ENCODE peak calls at places on chromosome 2, in nine cellular contexts. V is cardiac fibroblast, F is foreskin fibroblast, S is GM12865, Y is GM06990, O is mucosa of descending colon, M is brain microvascular endothelial cell, Q is colonic mucosa, W is sigmoid colon. J is an unnamed sample.

GRCh38 chr2:239378918-239379640 is 21.7 kb downstream of the HDAC4 start:
- DNase-seq in V (no peak), M (no peak), Q (no peak), W (peak), O (peak), S (no peak), Y (no peak), F (no peak), J (no peak)

GRCh38 chr2:84792856-84793522 is 87.9 kb downstream of the TRABD2A start:
- DNase-seq in Y (no peak), S (no peak), O (no peak), Q (no peak), F (peak), V (no peak), W (no peak), M (no peak), J (no peak)

GRCh38 chr2:67032091-67032490 is 365.0 kb upstream of the ETAA1 start:
- DNase-seq in F (peak), V (peak), W (no peak), O (no peak), Y (no peak), M (no peak), S (no peak), Q (no peak), J (no peak)

GRCh38 chr2:57892920-57893319 is 153.7 kb upstream of the VRK2 start:
- DNase-seq in S (peak), V (no peak), O (no peak), M (no peak), Y (peak), Q (no peak), F (no peak), W (no peak), J (no peak)

GRCh38 chr2:53257287-53257686 is 510.3 kb upstream of the CHAC2 start:
- DNase-seq in W (no peak), M (no peak), S (no peak), F (no peak), Q (no peak), Y (no peak), O (no peak), V (no peak), J (no peak)

GRCh38 chr2:155904720-155905119 is 427.8 kb downstream of the NR4A2 start:
- DNase-seq in O (no peak), M (no peak), S (no peak), F (no peak), W (no peak), V (no peak), Q (no peak), Y (no peak), J (no peak)

GRCh38 chr2:170878505-170878904 is 50.5 kb upstream of the GORASP2 start:
- DNase-seq in W (no peak), M (no peak), S (peak), Q (no peak), V (no peak), Y (no peak), O (no peak), F (no peak), J (no peak)

GRCh38 chr2:42844901-42845685 is 52.7 kb upstream of the HAAO start:
- DNase-seq in Q (peak), W (peak), S (no peak), F (peak), M (no peak), O (no peak), Y (no peak), V (no peak), J (no peak)

GRCh38 chr2:168561991-168562390 is 105.9 kb downstream of the CERS6 start:
- DNase-seq in S (peak), Y (no peak), O (no peak), V (no peak), Q (no peak), F (no peak), M (no peak), W (no peak), J (no peak)

GRCh38 chr2:239397856-239398470 is 2.9 kb downstream of the HDAC4 start:
- DNase-seq in W (peak), S (no peak), V (no peak), M (no peak), Q (no peak), O (no peak), Y (no peak), F (peak), J (no peak)

GRCh38 chr2:208657468-208657867 is 250.9 kb downstream of the PTH2R start:
- DNase-seq in O (no peak), Q (no peak), S (no peak), M (no peak), F (no peak), V (no peak), W (no peak), Y (no peak), J (no peak)

GRCh38 chr2:147345246-147345645 is 499.6 kb upstream of the ACVR2A start:
- DNase-seq in F (peak), Y (no peak), Q (peak), M (peak), O (no peak), V (peak), W (no peak), S (no peak), J (no peak)

GRCh38 chr2:239601880-239602279 is 201.1 kb upstream of the HDAC4 start:
- DNase-seq in Q (peak), O (no peak), F (no peak), M (no peak), W (no peak), S (no peak), V (no peak), Y (no peak), J (no peak)

GRCh38 chr2:219748673-219749570 is 121.5 kb downstream of the SLC4A3 start:
- DNase-seq in Q (no peak), M (no peak), O (no peak), S (no peak), F (no peak), V (no peak), W (no peak), Y (no peak), J (no peak)

GRCh38 chr2:74378007-74378406 is 2.1 kb downstream of the DCTN1 start:
- DNase-seq in F (no peak), O (no peak), Q (no peak), Y (no peak), W (no peak), V (no peak), S (no peak), M (no peak), J (no peak)

GRCh38 chr2:61125123-61125710 is 36.8 kb upstream of the C2orf74 start:
- DNase-seq in W (no peak), O (no peak), Y (no peak), S (no peak), V (no peak), Q (no peak), M (no peak), F (no peak), J (no peak)

GRCh38 chr2:162838141-162838500 is 446 bp downstream of the KCNH7 start:
- DNase-seq in F (no peak), M (no peak), Y (no peak), S (no peak), O (no peak), W (no peak), Q (no peak), V (no peak), J (no peak)

GRCh38 chr2:38105911-38106310 is 30.0 kb upstream of the CYP1B1 start:
- DNase-seq in Q (no peak), S (no peak), V (no peak), W (no peak), O (no peak), M (no peak), Y (no peak), F (no peak), J (no peak)

GRCh38 chr2:42457011-42457410 is 36.8 kb downstream of the KCNG3 start:
- DNase-seq in O (no peak), F (no peak), M (no peak), W (no peak), S (peak), V (no peak), Y (no peak), Q (no peak), J (no peak)

GRCh38 chr2:69308338-69308737 is 78.7 kb downstream of the GFPT1 start:
- DNase-seq in F (no peak), V (no peak), S (no peak), W (no peak), Q (no peak), M (no peak), Y (no peak), O (no peak), J (no peak)

GRCh38 chr2:101830146-101830545 is 132.6 kb downstream of the MAP4K4 start:
- DNase-seq in F (no peak), W (no peak), M (no peak), Y (no peak), O (no peak), V (no peak), Q (no peak), S (no peak), J (no peak)

DNA sequence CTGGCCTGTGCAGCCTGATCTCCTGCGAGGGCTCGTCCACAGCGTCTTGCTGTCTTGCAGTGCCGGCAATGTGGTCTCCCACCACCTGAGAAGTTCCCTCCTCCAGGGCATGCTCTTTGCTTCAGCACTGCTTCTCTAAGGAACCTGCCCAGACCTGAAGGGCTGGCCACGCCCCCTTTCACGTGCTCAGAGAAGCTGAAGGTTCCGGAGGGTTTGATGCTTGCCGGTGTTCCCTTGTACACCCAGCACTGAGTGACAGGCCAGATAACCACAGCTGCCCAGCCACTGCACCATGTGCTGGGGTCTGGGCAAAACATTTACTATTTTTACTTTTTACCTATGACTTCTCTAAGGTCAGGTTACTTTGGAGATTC is 1.7 kb upstream of the POLR2D start:
- DNase-seq in F (peak), M (no peak), Y (peak), Q (peak), V (no peak), S (peak), O (peak), W (no peak), J (no peak)
- H3K4me3 ChIP-seq in F (no peak), M (no peak), Y (no peak), Q (no peak), V (no peak), S (no peak), O (no peak), W (no peak), J (no peak)

DNA sequence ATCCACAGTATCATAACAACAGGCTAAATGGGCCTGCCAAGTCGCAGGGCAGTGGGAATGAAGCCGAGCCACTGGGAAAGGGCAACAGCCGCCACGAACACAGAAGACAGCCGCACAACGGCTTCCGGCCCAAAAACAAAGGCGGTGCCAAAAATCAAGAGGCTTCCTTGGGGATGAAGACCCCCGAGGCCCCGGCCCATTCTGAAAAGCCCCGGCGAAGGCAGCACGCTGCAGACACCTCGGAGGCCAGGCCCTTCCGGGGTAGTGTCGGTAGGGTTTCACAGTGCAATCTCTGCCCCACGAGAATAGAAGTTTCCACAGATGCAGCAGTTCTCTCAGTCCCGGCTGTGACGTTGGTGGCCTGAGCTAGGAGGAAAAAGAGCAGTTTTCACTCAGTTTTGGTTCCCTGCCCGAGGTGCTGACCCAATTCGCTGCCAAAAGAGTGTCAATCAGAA is 32.2 kb downstream of the KCTD18 start:
- DNase-seq in Y (no peak), Q (no peak), O (no peak), F (no peak), S (no peak), W (peak), M (no peak), V (peak), J (no peak)
- H3K4me3 ChIP-seq in Y (no peak), Q (no peak), O (no peak), F (no peak), S (no peak), W (no peak), M (no peak), V (no peak), J (no peak)

DNA sequence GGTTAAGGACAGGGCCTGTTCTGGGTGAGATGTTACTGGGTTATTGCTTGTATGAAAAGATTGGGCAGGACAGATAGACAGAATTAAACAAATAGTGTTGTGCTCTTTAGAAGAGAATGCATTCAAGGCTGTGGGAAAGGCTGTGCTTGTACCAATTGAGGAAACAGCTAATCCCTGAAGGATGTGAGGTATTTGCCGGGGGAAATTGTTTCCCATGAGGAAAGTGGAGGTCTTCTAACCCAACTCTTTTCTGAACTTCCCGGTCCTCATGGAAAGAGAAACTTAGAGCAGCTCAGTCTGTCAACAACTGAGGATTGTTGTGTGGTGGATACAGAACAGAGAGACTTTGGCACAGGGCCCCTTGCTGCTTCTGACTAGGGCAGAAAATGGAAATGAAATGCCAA is 9.5 kb downstream of the SLC1A4 start:
- DNase-seq in S (no peak), W (no peak), O (no peak), Q (no peak), M (peak), F (peak), Y (no peak), V (peak), J (no peak)
- H3K4me3 ChIP-seq in S (no peak), W (no peak), O (no peak), Q (no peak), M (no peak), F (no peak), Y (no peak), V (no peak), J (no peak)

GRCh38 chr2:237966565-237967462 is at the start of gene UBE2F:
- DNase-seq in F (peak), M (peak), S (peak), Q (peak), W (peak), Y (peak), V (peak), O (peak), J (peak)
- H3K4me3 ChIP-seq in F (peak), M (peak), S (peak), Q (peak), W (peak), Y (peak), V (peak), O (peak), J (peak)

DNA sequence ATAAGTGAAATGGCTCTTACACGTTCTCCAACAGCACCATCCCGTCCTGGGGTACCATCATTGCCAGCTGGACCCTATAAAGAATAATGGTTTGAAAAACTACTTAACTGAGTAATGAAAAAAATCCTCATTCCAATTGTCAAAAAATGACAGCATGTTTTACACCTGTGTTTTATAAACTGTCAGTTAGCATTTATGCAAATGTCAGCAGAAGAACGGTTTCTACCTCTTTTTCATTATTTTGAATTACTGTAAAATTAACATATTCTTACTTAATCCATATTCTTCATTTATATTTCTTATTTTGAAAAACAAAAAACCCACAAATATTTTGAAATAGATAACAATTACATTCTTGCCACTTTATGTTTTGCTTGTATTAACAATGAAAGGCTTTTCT is 74.0 kb downstream of the COL3A1 start:
- DNase-seq in O (no peak), V (no peak), F (no peak), Q (no peak), W (no peak), Y (no peak), S (no peak), M (no peak), J (no peak)
- H3K4me3 ChIP-seq in O (no peak), V (no peak), F (no peak), Q (no peak), W (no peak), Y (no peak), S (no peak), M (no peak), J (no peak)

DNA sequence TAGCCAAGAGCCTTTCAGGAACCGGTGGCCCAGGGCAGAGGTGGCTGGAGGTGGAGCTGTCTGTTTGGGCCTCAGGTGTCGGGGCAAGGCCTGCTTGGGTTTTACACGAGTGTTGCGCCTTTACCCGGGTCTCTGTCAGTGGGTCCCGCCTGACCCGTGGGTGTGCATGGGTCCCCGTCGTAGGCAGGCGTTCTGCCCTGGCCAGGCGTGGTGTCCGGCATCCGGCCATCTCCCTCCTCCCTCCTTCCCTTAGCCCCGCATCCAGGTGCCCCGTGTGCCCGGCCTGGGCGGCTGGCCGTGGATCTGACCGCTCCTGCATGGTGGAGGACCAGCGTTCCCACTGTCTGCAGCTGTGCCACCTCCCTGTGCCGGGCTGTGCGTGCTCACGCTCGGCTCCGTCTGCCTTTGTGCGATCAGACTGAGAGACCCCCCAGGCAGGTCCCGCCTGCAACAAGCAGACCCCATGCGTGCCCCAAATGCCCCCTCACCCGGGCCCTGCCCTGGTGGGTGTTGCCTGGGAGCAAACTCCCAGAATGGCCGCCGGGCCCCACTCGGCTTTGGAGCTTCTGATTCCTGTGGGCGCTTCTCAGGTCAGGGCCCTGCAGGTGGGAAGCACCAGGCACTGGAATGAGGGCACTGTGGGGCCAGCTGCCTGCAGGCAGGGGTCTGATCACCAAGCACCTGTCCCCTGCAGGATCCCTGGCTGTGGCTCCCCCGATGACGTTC is 4.2 kb downstream of the NEU4 start:
- DNase-seq in S (no peak), Y (no peak), F (no peak), Q (no peak), O (peak), W (peak), V (peak), M (no peak), J (no peak)
- H3K4me3 ChIP-seq in S (no peak), Y (no peak), F (no peak), Q (no peak), O (no peak), W (no peak), V (no peak), M (no peak), J (no peak)

GRCh38 chr2:105183555-105184323 is 57.8 kb upstream of the GPR45 start:
- DNase-seq in S (peak), O (no peak), V (no peak), F (no peak), W (no peak), Q (no peak), Y (no peak), M (no peak), J (no peak)
- H3K4me3 ChIP-seq in S (no peak), O (no peak), V (no peak), F (no peak), W (no peak), Q (no peak), Y (no peak), M (no peak), J (no peak)

J was measured in Jurkat, Clone E6-1.